ENCODE peak calls at places on chromosome 16, in four cellular contexts. F is CD8-positive, alpha-beta T cell; H is left ventricle myocardium inferior; T is heart left ventricle. C is an unnamed sample.

GRCh38 chr16:64962786-64963185 is 159.1 kb downstream of the CDH11 start:
- DNase-seq in H (no peak), T (no peak), F (no peak), C (no peak)

GRCh38 chr16:22217890-22218730 is 12.0 kb downstream of the EEF2K start:
- DNase-seq in H (peak; percentile 30), F (no peak), T (peak; percentile 57), C (no peak)

GRCh38 chr16:6081320-6081976 is 983.9 kb upstream of the EEF2KMT start:
- DNase-seq in H (no peak), F (no peak), T (no peak), C (no peak)

GRCh38 chr16:75379911-75380847 is 53.1 kb downstream of the CFDP1 start:
- DNase-seq in H (no peak), F (peak; percentile 35), T (no peak), C (no peak)

GRCh38 chr16:65117701-65118448 is 4.0 kb downstream of the CDH11 start:
- DNase-seq in H (peak; percentile 49), F (no peak), T (peak; percentile 61), C (peak; percentile 77)

GRCh38 chr16:68197250-68197649 is 38.7 kb downstream of the ESRP2 start:
- DNase-seq in F (no peak), H (no peak), T (no peak), C (no peak)

GRCh38 chr16:47198180-47198575 is 54.4 kb upstream of the NETO2 start:
- DNase-seq in T (no peak), H (no peak), F (no peak), C (no peak)

GRCh38 chr16:54062361-54063346 is 223.9 kb downstream of the IRX3 start:
- DNase-seq in H (no peak), T (no peak), F (no peak), C (no peak)

GRCh38 chr16:12818331-12818730 is 14.6 kb upstream of the CPPED1 start:
- DNase-seq in F (no peak), T (no peak), H (no peak), C (no peak)

GRCh38 chr16:23274968-23275367 is 27.1 kb upstream of the SCNN1B start:
- DNase-seq in F (no peak), T (no peak), H (no peak), C (no peak)

GRCh38 chr16:48978501-48978900 is 303.1 kb downstream of the CBLN1 start:
- DNase-seq in F (no peak), H (no peak), T (no peak), C (no peak)

GRCh38 chr16:88681084-88681680 is 5.1 kb downstream of the SNAI3 start:
- DNase-seq in T (no peak), F (peak; percentile 52), H (no peak), C (no peak)

GRCh38 chr16:28585674-28586073 is 11.2 kb downstream of the SULT1A2 start:
- DNase-seq in H (no peak), T (peak; percentile 57), F (no peak), C (no peak)

GRCh38 chr16:79380990-79381389 is 219.5 kb downstream of the MAF start:
- DNase-seq in F (no peak), T (no peak), H (no peak), C (no peak)

GRCh38 chr16:75496546-75496945 is 1.3 kb upstream of the CHST6 start:
- DNase-seq in F (no peak), T (no peak), H (no peak), C (no peak)

GRCh38 chr16:67187175-67187900 is 2.6 kb downstream of the EXOC3L1 start:
- DNase-seq in T (no peak), F (no peak), H (no peak), C (no peak)

GRCh38 chr16:28317040-28317880 is 24.9 kb downstream of the SBK1 start:
- DNase-seq in F (peak; percentile 85), H (peak; percentile 41), T (peak; percentile 51), C (peak; percentile 15)

GRCh38 chr16:7025616-7026190 is 306.9 kb upstream of the RBFOX1 start:
- DNase-seq in T (peak; percentile 65), F (no peak), H (peak; percentile 58), C (no peak)

GRCh38 chr16:8528471-8528870 is 61.8 kb downstream of the TMEM114 start:
- DNase-seq in H (no peak), F (no peak), T (no peak), C (no peak)

GRCh38 chr16:25575363-25575762 is 116.4 kb upstream of the HS3ST4 start:
- DNase-seq in H (no peak), T (no peak), F (no peak), C (no peak)

GRCh38 chr16:75110637-75111513 is 5.7 kb downstream of the LDHD start:
- DNase-seq in F (peak; percentile 81), H (peak; percentile 88), T (peak; percentile 89), C (peak; percentile 92)

GRCh38 chr16:88034770-88035169 is 83.5 kb downstream of the BANP start:
- DNase-seq in T (no peak), F (no peak), H (no peak), C (no peak)

GRCh38 chr16:14223632-14224031 is 152.5 kb downstream of the MRTFB start:
- DNase-seq in F (no peak), T (no peak), H (no peak), C (no peak)

GRCh38 chr16:27723711-27724490 is 174.0 kb downstream of the KATNIP start:
- DNase-seq in T (no peak), F (no peak), H (no peak), C (peak; percentile 46)

GRCh38 chr16:79971237-79971572 is 370.7 kb upstream of the MAF start:
- DNase-seq in H (no peak), F (no peak), T (no peak), C (no peak)

GRCh38 chr16:14109782-14110727 is 38.9 kb downstream of the MRTFB start:
- DNase-seq in H (no peak), T (no peak), F (no peak), C (no peak)

GRCh38 chr16:51390877-51391276 is 239.8 kb upstream of the SALL1 start:
- DNase-seq in T (no peak), F (no peak), H (no peak), C (no peak)

GRCh38 chr16:87966685-87967185 is 15.5 kb downstream of the BANP start:
- DNase-seq in H (no peak), T (peak; percentile 35), F (no peak), C (no peak)

GRCh38 chr16:85565796-85566501 is 47.2 kb upstream of the GSE1 start:
- DNase-seq in H (no peak), T (no peak), F (no peak), C (no peak)
- H3K27ac ChIP-seq in H (no peak overlapping the region), T (no peak overlapping the region), F (no peak overlapping the region), C (no peak overlapping the region)

GRCh38 chr16:31474778-31475738 is 3.1 kb downstream of the TGFB1I1 start:
- DNase-seq in H (no peak), F (no peak), T (no peak), C (no peak)

GRCh38 chr16:31474173-31474714 is 2.3 kb downstream of the TGFB1I1 start:
- DNase-seq in F (no peak), H (no peak), T (no peak), C (no peak)

GRCh38 chr16:31477220-31478216 is 5.4 kb upstream of the SLC5A2 start:
- DNase-seq in T (no peak), H (no peak), F (peak; percentile 31), C (no peak)

GRCh38 chr16:31475949-31476304 is 4.0 kb downstream of the TGFB1I1 start:
- DNase-seq in F (peak; percentile 26), T (no peak), H (no peak), C (no peak)

DNA sequence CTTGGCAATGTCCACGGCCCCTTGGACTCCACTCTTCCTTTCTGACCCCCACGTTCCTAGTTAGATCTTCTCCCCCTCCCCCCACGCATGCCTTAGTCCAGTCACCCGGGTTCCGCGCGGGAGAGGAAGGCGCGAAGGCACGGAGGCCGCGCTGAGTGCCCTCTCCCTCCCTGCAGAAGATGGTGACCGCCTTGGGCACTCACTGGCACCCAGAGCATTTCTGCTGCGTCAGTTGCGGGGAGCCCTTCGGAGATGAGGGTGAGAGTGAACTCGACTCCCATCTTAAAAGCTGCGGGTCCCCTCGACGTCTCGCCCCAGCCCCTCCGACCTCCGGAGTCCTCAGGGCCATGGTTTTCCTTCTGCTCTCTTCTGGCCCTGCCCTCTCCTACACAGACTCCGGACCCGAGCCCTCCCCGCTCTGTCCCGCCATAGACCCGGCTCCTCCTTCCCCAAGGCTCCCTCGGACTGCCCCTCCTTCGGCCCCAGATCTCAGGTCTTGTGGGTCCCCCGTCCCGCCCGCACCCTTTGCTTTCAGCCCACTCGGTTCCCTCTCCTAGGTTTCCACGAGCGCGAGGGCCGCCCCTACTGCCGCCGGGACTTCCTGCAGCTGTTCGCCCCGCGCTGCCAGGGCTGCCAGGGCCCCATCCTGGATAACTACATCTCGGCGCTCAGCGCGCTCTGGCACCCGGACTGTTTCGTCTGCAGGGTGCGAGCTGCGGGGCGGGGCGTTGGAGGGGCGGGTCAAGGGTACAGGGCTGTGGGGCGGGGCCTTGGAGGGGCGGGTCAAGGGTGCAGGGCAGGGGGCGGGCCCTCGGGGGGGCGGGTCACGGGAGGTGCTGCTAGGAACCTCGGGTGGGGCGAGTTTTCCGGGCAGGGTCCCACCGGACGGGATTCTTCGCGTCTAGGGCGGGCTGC is 4.6 kb downstream of the TGFB1I1 start:
- DNase-seq in F (peak; percentile 92), H (peak; percentile 72), T (peak; percentile 66), C (no peak)
- H3K27ac ChIP-seq in F (peak overlapping the region; percentile 29), H (no peak overlapping the region), T (peak overlapping the region; percentile 72), C (no peak overlapping the region)

DNA sequence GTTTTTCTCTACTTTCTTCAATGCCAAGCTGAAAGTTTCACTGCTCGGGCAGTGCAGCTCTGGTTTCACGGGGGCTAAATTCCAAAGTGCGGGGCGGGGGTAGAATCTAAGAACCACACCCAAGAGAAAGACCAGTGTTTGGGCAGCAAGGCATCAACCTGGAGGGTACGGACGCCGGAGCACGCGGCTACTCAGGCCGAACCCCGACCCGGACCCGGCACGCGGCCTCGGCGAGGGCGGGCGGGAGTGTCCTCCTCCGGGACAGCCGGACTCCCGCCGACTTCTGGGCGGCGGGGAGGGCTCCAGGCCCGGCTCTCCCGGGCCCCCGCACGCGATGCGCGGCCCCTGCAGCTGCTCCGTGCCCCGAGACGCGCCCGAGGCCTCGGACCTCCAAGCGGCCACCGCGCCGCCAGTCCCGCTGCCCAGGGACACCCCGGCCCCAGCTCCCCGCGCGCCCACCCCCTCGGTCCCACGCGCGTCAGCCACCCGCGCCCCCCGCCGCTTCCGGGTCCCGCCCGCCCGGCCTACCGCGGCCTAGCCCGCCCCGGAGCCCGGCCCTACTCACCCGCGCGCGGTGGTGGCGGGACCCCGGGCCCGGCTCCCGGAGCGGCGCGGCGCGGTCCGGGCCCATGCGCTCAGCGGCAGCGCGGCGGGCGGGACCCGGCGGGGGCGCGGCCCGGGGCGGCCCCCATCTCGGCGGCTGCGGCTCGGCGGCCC is 561 bp downstream of the AXIN1 start:
- DNase-seq in T (no peak), H (peak; percentile 41), F (peak; percentile 41), C (peak; percentile 70)
- H3K27ac ChIP-seq in T (peak overlapping the region; percentile 74), H (peak overlapping the region; percentile 77), F (peak overlapping the region; percentile 47), C (peak overlapping the region; percentile 38)

GRCh38 chr16:1524366-1524765 is 9.1 kb upstream of the TMEM204 start:
- DNase-seq in T (no peak), F (no peak), H (no peak), C (no peak)
- H3K27ac ChIP-seq in T (no peak overlapping the region), F (no peak overlapping the region), H (no peak overlapping the region), C (no peak overlapping the region)

DNA sequence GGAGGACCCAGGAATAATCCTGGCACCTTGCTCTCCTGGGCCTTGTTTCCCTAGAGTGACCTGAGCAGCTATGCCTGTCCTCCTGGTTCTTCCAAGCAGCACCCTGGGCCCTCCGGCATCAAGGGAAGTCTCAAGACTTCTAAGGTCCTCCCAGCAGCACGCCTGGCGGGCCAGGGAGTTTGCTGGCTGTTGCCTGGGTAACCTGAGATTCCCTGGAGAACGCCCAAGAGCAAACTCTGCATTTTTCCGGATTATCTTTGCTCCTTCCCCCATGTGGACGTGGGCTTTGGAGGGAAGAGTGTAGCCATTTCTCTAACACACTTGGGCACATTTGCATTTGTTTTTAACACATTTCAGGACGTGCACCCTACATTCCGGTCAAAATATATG is 116.8 kb downstream of the ADCY9 start:
- DNase-seq in H (peak; percentile 60), F (no peak), T (peak; percentile 63), C (peak; percentile 86)
- H3K27ac ChIP-seq in H (peak overlapping the region; percentile 69), F (no peak overlapping the region), T (peak overlapping the region; percentile 50), C (peak overlapping the region; percentile 74)

C was measured in ovary.